ENCODE peak calls at places on chromosomes 16 and 17, in four cellular contexts. One of them, this sample, is unnamed.

GRCh38 chr16:27781195-27781524 is 231.2 kb downstream of the KATNIP start:
- DNase-seq in T-helper 1 cell: no peak
- DNase-seq in NCI-H446: no peak
- DNase-seq in head of caudate nucleus: no peak
- DNase-seq in this sample: no peak

GRCh38 chr17:29561541-29562517 is 5.0 kb downstream of the ABHD15 start:
- DNase-seq in T-helper 1 cell: no peak
- DNase-seq in NCI-H446: no peak
- DNase-seq in head of caudate nucleus: no peak
- DNase-seq in this sample: no peak

GRCh38 chr16:884232-884631 is 83.7 kb upstream of the GNG13 start:
- DNase-seq in T-helper 1 cell: no peak
- DNase-seq in NCI-H446: no peak
- DNase-seq in head of caudate nucleus: no peak
- DNase-seq in this sample: no peak

GRCh38 chr16:78749745-78750268 is 650.4 kb downstream of the WWOX start:
- DNase-seq in T-helper 1 cell: no peak
- DNase-seq in NCI-H446: no peak
- DNase-seq in head of caudate nucleus: no peak
- DNase-seq in this sample: no peak

GRCh38 chr17:36743130-36743529 is 141.7 kb downstream of the MRM1 start:
- DNase-seq in T-helper 1 cell: no peak
- DNase-seq in NCI-H446: no peak
- DNase-seq in head of caudate nucleus: no peak
- DNase-seq in this sample: no peak

GRCh38 chr16:11233727-11234376 is 22.2 kb downstream of the SOCS1 start:
- DNase-seq in T-helper 1 cell: no peak
- DNase-seq in NCI-H446: no peak
- DNase-seq in head of caudate nucleus: no peak
- DNase-seq in this sample: no peak

GRCh38 chr17:61401280-61402072 is 1.8 kb downstream of the TBX2 start:
- DNase-seq in T-helper 1 cell: no peak
- DNase-seq in NCI-H446: no peak
- DNase-seq in head of caudate nucleus: no peak
- DNase-seq in this sample: no peak

GRCh38 chr16:86018487-86018886 is 119.5 kb downstream of the IRF8 start:
- DNase-seq in T-helper 1 cell: no peak
- DNase-seq in NCI-H446: no peak
- DNase-seq in head of caudate nucleus: no peak
- DNase-seq in this sample: no peak

GRCh38 chr17:45177563-45177962 is 15.9 kb downstream of the HEXIM2 start:
- DNase-seq in T-helper 1 cell: no peak
- DNase-seq in NCI-H446: no peak
- DNase-seq in head of caudate nucleus: no peak
- DNase-seq in this sample: no peak

GRCh38 chr16:30740364-30741251 is 7.6 kb upstream of the PHKG2 start:
- DNase-seq in T-helper 1 cell: no peak
- DNase-seq in NCI-H446: no peak
- DNase-seq in head of caudate nucleus: no peak
- DNase-seq in this sample: no peak

GRCh38 chr17:33709881-33710280 is 416.8 kb upstream of the ASIC2 start:
- DNase-seq in T-helper 1 cell: no peak
- DNase-seq in NCI-H446: no peak
- DNase-seq in head of caudate nucleus: no peak
- DNase-seq in this sample: no peak

GRCh38 chr17:73342057-73342522 is 30.3 kb upstream of the CDC42EP4 start:
- DNase-seq in T-helper 1 cell: no peak
- DNase-seq in NCI-H446: no peak
- DNase-seq in head of caudate nucleus: peak
- DNase-seq in this sample: no peak

GRCh38 chr17:73028311-73028755 is 64.2 kb downstream of the SLC39A11 start:
- DNase-seq in T-helper 1 cell: no peak
- DNase-seq in NCI-H446: no peak
- DNase-seq in head of caudate nucleus: no peak
- DNase-seq in this sample: no peak

GRCh38 chr17:3534881-3535252 is 22.7 kb downstream of the TRPV3 start:
- DNase-seq in T-helper 1 cell: no peak
- DNase-seq in NCI-H446: no peak
- DNase-seq in head of caudate nucleus: peak
- DNase-seq in this sample: no peak

GRCh38 chr16:62021295-62021694 is 14.9 kb downstream of the CDH8 start:
- DNase-seq in T-helper 1 cell: no peak
- DNase-seq in NCI-H446: no peak
- DNase-seq in head of caudate nucleus: no peak
- DNase-seq in this sample: no peak

GRCh38 chr17:30197416-30197815 is 38.1 kb downstream of the SLC6A4 start:
- DNase-seq in T-helper 1 cell: no peak
- DNase-seq in NCI-H446: no peak
- DNase-seq in head of caudate nucleus: no peak
- DNase-seq in this sample: no peak

GRCh38 chr17:57633236-57633635 is 111.9 kb downstream of the CCDC182 start:
- DNase-seq in T-helper 1 cell: no peak
- DNase-seq in NCI-H446: no peak
- DNase-seq in head of caudate nucleus: no peak
- DNase-seq in this sample: no peak

GRCh38 chr16:54098247-54098646 is 188.3 kb downstream of the IRX3 start:
- DNase-seq in T-helper 1 cell: no peak
- DNase-seq in NCI-H446: no peak
- DNase-seq in head of caudate nucleus: no peak
- DNase-seq in this sample: no peak

GRCh38 chr16:84985079-84986065 is 26.0 kb downstream of the ZDHHC7 start:
- DNase-seq in T-helper 1 cell: no peak
- DNase-seq in NCI-H446: no peak
- DNase-seq in head of caudate nucleus: no peak
- DNase-seq in this sample: no peak

GRCh38 chr17:7293131-7293557 is 1.3 kb downstream of the YBX2 start:
- DNase-seq in T-helper 1 cell: no peak
- DNase-seq in NCI-H446: no peak
- DNase-seq in head of caudate nucleus: no peak
- DNase-seq in this sample: no peak

GRCh38 chr16:77793417-77793816 is 5.1 kb downstream of the VAT1L start:
- DNase-seq in T-helper 1 cell: no peak
- DNase-seq in NCI-H446: no peak
- DNase-seq in head of caudate nucleus: no peak
- DNase-seq in this sample: no peak

GRCh38 chr16:85611455-85612190 is 1.5 kb upstream of the GSE1 start:
- DNase-seq in T-helper 1 cell: no peak
- DNase-seq in NCI-H446: peak
- DNase-seq in head of caudate nucleus: peak
- DNase-seq in this sample: peak

GRCh38 chr16:57991551-57992059 is 8.9 kb downstream of the ZNF319 start:
- DNase-seq in T-helper 1 cell: no peak
- DNase-seq in NCI-H446: no peak
- DNase-seq in head of caudate nucleus: no peak
- DNase-seq in this sample: no peak

GRCh38 chr16:84952335-84953050 is 58.8 kb downstream of the ZDHHC7 start:
- DNase-seq in T-helper 1 cell: peak
- DNase-seq in NCI-H446: peak
- DNase-seq in head of caudate nucleus: peak
- DNase-seq in this sample: peak

GRCh38 chr16:11977206-11978041 is 890 bp downstream of the SNX29 start:
- DNase-seq in T-helper 1 cell: no peak
- DNase-seq in NCI-H446: no peak
- DNase-seq in head of caudate nucleus: no peak
- DNase-seq in this sample: no peak

GRCh38 chr17:48545022-48545376 is at the start of gene HOXB2:
- DNase-seq in T-helper 1 cell: no peak
- DNase-seq in NCI-H446: no peak
- DNase-seq in head of caudate nucleus: no peak
- DNase-seq in this sample: no peak

GRCh38 chr16:87555647-87556046 is 46.7 kb upstream of the JPH3 start:
- DNase-seq in T-helper 1 cell: no peak
- DNase-seq in NCI-H446: no peak
- DNase-seq in head of caudate nucleus: no peak
- DNase-seq in this sample: no peak

GRCh38 chr16:1992475-1993292 is 2.9 kb downstream of the SYNGR3 start:
- DNase-seq in T-helper 1 cell: no peak
- DNase-seq in NCI-H446: no peak
- DNase-seq in head of caudate nucleus: no peak
- DNase-seq in this sample: no peak

GRCh38 chr17:82657926-82658325 is 9.7 kb upstream of the WDR45B start:
- DNase-seq in T-helper 1 cell: no peak
- DNase-seq in NCI-H446: no peak
- DNase-seq in head of caudate nucleus: no peak
- DNase-seq in this sample: no peak

This sample was measured in HepG2.